ENCODE peak calls at places on chromosome 16, in eight cellular contexts. One of them, this sample, is unnamed.
A peak's percentile ranks its signal among the peaks of the same experiment; 100 is the strongest.

GRCh38 chr16:53511403-53512280 is 8.6 kb upstream of the AKTIP start:
- DNase-seq in SK-N-SH: no peak
- DNase-seq in left lung: no peak
- DNase-seq in fibroblast of lung: no peak
- DNase-seq in left ventricle myocardium inferior: no peak
- DNase-seq in neural progenitor cell: no peak
- DNase-seq in esophagus squamous epithelium: no peak
- DNase-seq in psoas muscle: no peak
- DNase-seq in this sample: peak; percentile 45

GRCh38 chr16:67181346-67181745 is 2.4 kb downstream of the MATCAP1 start:
- DNase-seq in psoas muscle: no peak
- DNase-seq in left lung: peak; percentile 15
- DNase-seq in SK-N-SH: no peak
- DNase-seq in neural progenitor cell: no peak
- DNase-seq in left ventricle myocardium inferior: no peak
- DNase-seq in fibroblast of lung: peak; percentile 84
- DNase-seq in esophagus squamous epithelium: no peak
- DNase-seq in this sample: no peak

GRCh38 chr16:57470683-57471082 is 8.2 kb downstream of the POLR2C start:
- DNase-seq in SK-N-SH: peak; percentile 45
- DNase-seq in neural progenitor cell: no peak
- DNase-seq in psoas muscle: no peak
- DNase-seq in left lung: no peak
- DNase-seq in fibroblast of lung: no peak
- DNase-seq in esophagus squamous epithelium: no peak
- DNase-seq in left ventricle myocardium inferior: peak; percentile 72
- DNase-seq in this sample: peak; percentile 84

GRCh38 chr16:8762254-8762653 is 35.2 kb downstream of the TMEM186 start:
- DNase-seq in esophagus squamous epithelium: no peak
- DNase-seq in SK-N-SH: no peak
- DNase-seq in fibroblast of lung: no peak
- DNase-seq in left lung: no peak
- DNase-seq in left ventricle myocardium inferior: no peak
- DNase-seq in neural progenitor cell: no peak
- DNase-seq in psoas muscle: no peak
- DNase-seq in this sample: no peak

GRCh38 chr16:3220839-3221238 is 14.1 kb downstream of the ZNF200 start:
- DNase-seq in left lung: no peak
- DNase-seq in esophagus squamous epithelium: no peak
- DNase-seq in psoas muscle: no peak
- DNase-seq in fibroblast of lung: no peak
- DNase-seq in neural progenitor cell: no peak
- DNase-seq in left ventricle myocardium inferior: no peak
- DNase-seq in SK-N-SH: no peak
- DNase-seq in this sample: no peak

GRCh38 chr16:47571049-47571448 is 109.9 kb downstream of the PHKB start:
- DNase-seq in psoas muscle: no peak
- DNase-seq in SK-N-SH: no peak
- DNase-seq in left ventricle myocardium inferior: no peak
- DNase-seq in esophagus squamous epithelium: no peak
- DNase-seq in left lung: no peak
- DNase-seq in fibroblast of lung: no peak
- DNase-seq in neural progenitor cell: no peak
- DNase-seq in this sample: no peak

GRCh38 chr16:19431636-19432340 is 14.1 kb downstream of the TMC5 start:
- DNase-seq in fibroblast of lung: no peak
- DNase-seq in esophagus squamous epithelium: no peak
- DNase-seq in SK-N-SH: no peak
- DNase-seq in psoas muscle: no peak
- DNase-seq in neural progenitor cell: no peak
- DNase-seq in left ventricle myocardium inferior: no peak
- DNase-seq in left lung: no peak
- DNase-seq in this sample: peak; percentile 91

GRCh38 chr16:3266873-3267537 is 10.6 kb upstream of the MEFV start:
- DNase-seq in fibroblast of lung: peak; percentile 64
- DNase-seq in left lung: no peak
- DNase-seq in esophagus squamous epithelium: no peak
- DNase-seq in left ventricle myocardium inferior: no peak
- DNase-seq in SK-N-SH: peak; percentile 67
- DNase-seq in neural progenitor cell: peak; percentile 18
- DNase-seq in psoas muscle: no peak
- DNase-seq in this sample: peak; percentile 12

GRCh38 chr16:56332464-56333079 is 92.8 kb downstream of the AMFR start:
- DNase-seq in psoas muscle: peak; percentile 85
- DNase-seq in left ventricle myocardium inferior: peak; percentile 60
- DNase-seq in neural progenitor cell: peak; percentile 58
- DNase-seq in esophagus squamous epithelium: no peak
- DNase-seq in left lung: peak; percentile 81
- DNase-seq in fibroblast of lung: peak; percentile 38
- DNase-seq in SK-N-SH: peak; percentile 57
- DNase-seq in this sample: peak; percentile 49

GRCh38 chr16:89917773-89918452 is 749 bp upstream of the MC1R start:
- DNase-seq in SK-N-SH: peak; percentile 82
- DNase-seq in left ventricle myocardium inferior: peak; percentile 85
- DNase-seq in neural progenitor cell: peak; percentile 56
- DNase-seq in psoas muscle: peak; percentile 85
- DNase-seq in esophagus squamous epithelium: no peak
- DNase-seq in left lung: peak; percentile 93
- DNase-seq in fibroblast of lung: peak; percentile 90
- DNase-seq in this sample: peak; percentile 85

GRCh38 chr16:57591870-57592485 is 36.5 kb upstream of the ADGRG1 start:
- DNase-seq in left ventricle myocardium inferior: no peak
- DNase-seq in SK-N-SH: no peak
- DNase-seq in psoas muscle: no peak
- DNase-seq in neural progenitor cell: no peak
- DNase-seq in fibroblast of lung: no peak
- DNase-seq in left lung: no peak
- DNase-seq in esophagus squamous epithelium: no peak
- DNase-seq in this sample: no peak

GRCh38 chr16:74871608-74872007 is 97.0 kb upstream of the FA2H start:
- DNase-seq in esophagus squamous epithelium: no peak
- DNase-seq in psoas muscle: no peak
- DNase-seq in left lung: no peak
- DNase-seq in neural progenitor cell: no peak
- DNase-seq in left ventricle myocardium inferior: no peak
- DNase-seq in fibroblast of lung: no peak
- DNase-seq in SK-N-SH: no peak
- DNase-seq in this sample: no peak

GRCh38 chr16:87317766-87318121 is 552 bp upstream of the C16orf95 start:
- DNase-seq in neural progenitor cell: no peak
- DNase-seq in left ventricle myocardium inferior: peak; percentile 34
- DNase-seq in SK-N-SH: peak; percentile 75
- DNase-seq in psoas muscle: peak; percentile 81
- DNase-seq in fibroblast of lung: peak; percentile 64
- DNase-seq in left lung: peak; percentile 83
- DNase-seq in esophagus squamous epithelium: no peak
- DNase-seq in this sample: peak; percentile 74

GRCh38 chr16:86502856-86503748 is 7.2 kb upstream of the FOXF1 start:
- DNase-seq in left ventricle myocardium inferior: no peak
- DNase-seq in left lung: no peak
- DNase-seq in esophagus squamous epithelium: no peak
- DNase-seq in fibroblast of lung: no peak
- DNase-seq in neural progenitor cell: peak; percentile 52
- DNase-seq in SK-N-SH: no peak
- DNase-seq in psoas muscle: no peak
- DNase-seq in this sample: no peak

DNA sequence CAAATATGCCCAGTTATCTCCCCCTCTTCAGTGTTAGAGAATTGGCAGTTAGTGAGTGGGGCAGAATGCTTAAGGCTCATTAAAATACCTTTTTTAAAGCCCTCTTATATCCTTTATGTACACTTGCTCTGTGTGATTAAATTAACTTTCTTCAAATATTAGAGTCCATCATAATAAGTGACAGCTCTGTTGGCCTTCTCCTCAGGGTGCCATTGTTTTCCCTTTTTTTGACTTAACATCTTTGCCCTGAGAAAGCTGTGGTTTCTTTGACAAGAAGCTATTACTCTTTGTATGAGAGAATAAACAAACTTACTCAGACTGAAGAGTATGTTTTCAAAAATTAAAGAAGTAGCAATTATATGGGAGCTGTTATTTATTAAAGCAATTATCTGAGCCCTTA is 13.3 kb downstream of the RBBP6 start:
- DNase-seq in neural progenitor cell: no peak
- DNase-seq in SK-N-SH: no peak
- DNase-seq in left ventricle myocardium inferior: no peak
- DNase-seq in psoas muscle: no peak
- DNase-seq in left lung: no peak
- DNase-seq in esophagus squamous epithelium: no peak
- DNase-seq in fibroblast of lung: no peak
- DNase-seq in this sample: no peak
- H3K36me3 ChIP-seq in neural progenitor cell: peaks cover 57% of the 10 kb centered on the region
- H3K36me3 ChIP-seq in SK-N-SH: peaks cover 90% of the 10 kb centered on the region
- H3K36me3 ChIP-seq in left ventricle myocardium inferior: peaks cover 53% of the 10 kb centered on the region
- H3K36me3 ChIP-seq in psoas muscle: no peaks in the 10 kb centered on the region
- H3K36me3 ChIP-seq in left lung: peaks cover 62% of the 10 kb centered on the region
- H3K36me3 ChIP-seq in esophagus squamous epithelium: peaks cover 87% of the 10 kb centered on the region
- H3K36me3 ChIP-seq in fibroblast of lung: no peaks in the 10 kb centered on the region
- H3K36me3 ChIP-seq in this sample: peaks cover 1% of the 10 kb centered on the region

GRCh38 chr16:69339289-69340094 is at the start of the genes COG8 and NIP7:
- DNase-seq in SK-N-SH: peak; percentile 96
- DNase-seq in fibroblast of lung: peak; percentile 98
- DNase-seq in psoas muscle: peak; percentile 97
- DNase-seq in neural progenitor cell: peak; percentile 98
- DNase-seq in left lung: peak; percentile 95
- DNase-seq in esophagus squamous epithelium: peak; percentile 77
- DNase-seq in left ventricle myocardium inferior: peak; percentile 94
- DNase-seq in this sample: peak; percentile 98

GRCh38 chr16:69344171-69344570 is 4.6 kb downstream of the NIP7 start:
- DNase-seq in psoas muscle: no peak
- DNase-seq in SK-N-SH: no peak
- DNase-seq in esophagus squamous epithelium: no peak
- DNase-seq in left ventricle myocardium inferior: no peak
- DNase-seq in fibroblast of lung: no peak
- DNase-seq in neural progenitor cell: no peak
- DNase-seq in left lung: no peak
- DNase-seq in this sample: no peak

GRCh38 chr16:69334696-69335095 is 4.3 kb upstream of the PDF start:
- DNase-seq in left ventricle myocardium inferior: no peak
- DNase-seq in neural progenitor cell: no peak
- DNase-seq in psoas muscle: no peak
- DNase-seq in SK-N-SH: no peak
- DNase-seq in left lung: no peak
- DNase-seq in esophagus squamous epithelium: no peak
- DNase-seq in fibroblast of lung: no peak
- DNase-seq in this sample: no peak

GRCh38 chr16:69340095-69340644 is 598 bp downstream of the NIP7 start:
- DNase-seq in left lung: no peak
- DNase-seq in fibroblast of lung: peak; percentile 22
- DNase-seq in left ventricle myocardium inferior: no peak
- DNase-seq in psoas muscle: no peak
- DNase-seq in neural progenitor cell: peak; percentile 10
- DNase-seq in SK-N-SH: no peak
- DNase-seq in esophagus squamous epithelium: no peak
- DNase-seq in this sample: no peak

DNA sequence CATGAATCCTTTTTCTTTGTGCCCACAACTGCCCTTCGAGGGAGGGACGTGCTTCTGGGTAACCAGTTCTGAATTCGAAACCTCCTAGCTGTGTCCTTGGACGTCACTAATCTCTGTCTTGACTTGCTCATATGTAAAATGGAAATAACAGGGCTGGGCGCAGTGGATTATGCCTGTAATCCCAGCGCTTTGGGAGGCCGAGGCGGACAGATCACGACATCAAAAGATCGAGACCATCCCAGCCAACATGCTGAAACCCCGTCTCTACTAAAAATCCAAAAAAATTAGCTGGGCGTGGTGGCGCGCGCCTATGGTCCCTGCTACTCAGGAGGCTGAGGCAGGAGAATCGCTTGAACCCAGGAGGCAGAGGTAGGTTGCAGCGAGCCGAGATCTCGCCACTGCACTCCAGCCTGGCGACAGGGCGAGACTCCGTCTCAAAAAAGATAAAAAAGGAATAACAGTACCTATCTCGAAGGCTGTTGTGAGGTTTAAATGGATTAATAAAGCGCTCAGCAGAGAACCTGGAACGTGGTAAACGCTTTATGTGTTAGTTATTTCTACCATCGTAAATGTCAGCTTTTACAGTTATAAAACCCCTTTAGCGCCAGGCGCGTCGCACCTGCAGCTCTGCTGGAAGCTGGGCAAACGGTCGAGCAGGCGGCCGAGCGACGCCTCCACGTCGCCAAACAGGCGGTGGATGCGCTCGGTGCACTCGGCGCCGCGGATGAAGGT is 641 bp downstream of the COG8 start:
- DNase-seq in neural progenitor cell: no peak
- DNase-seq in psoas muscle: no peak
- DNase-seq in left ventricle myocardium inferior: no peak
- DNase-seq in left lung: no peak
- DNase-seq in SK-N-SH: no peak
- DNase-seq in fibroblast of lung: no peak
- DNase-seq in esophagus squamous epithelium: no peak
- DNase-seq in this sample: no peak
- H3K27ac ChIP-seq in neural progenitor cell: peak overlapping the region; percentile 70
- H3K27ac ChIP-seq in psoas muscle: peak overlapping the region; percentile 94
- H3K27ac ChIP-seq in left ventricle myocardium inferior: peak overlapping the region; percentile 95
- H3K27ac ChIP-seq in left lung: peak overlapping the region; percentile 83
- H3K27ac ChIP-seq in SK-N-SH: peak overlapping the region; percentile 86
- H3K27ac ChIP-seq in fibroblast of lung: peak overlapping the region; percentile 80
- H3K27ac ChIP-seq in esophagus squamous epithelium: peak overlapping the region; percentile 85
- H3K27ac ChIP-seq in this sample: peak overlapping the region; percentile 86

GRCh38 chr16:12906271-12906670 is 4.9 kb downstream of the SHISA9 start:
- DNase-seq in left lung: no peak
- DNase-seq in neural progenitor cell: peak; percentile 23
- DNase-seq in psoas muscle: no peak
- DNase-seq in SK-N-SH: no peak
- DNase-seq in esophagus squamous epithelium: no peak
- DNase-seq in fibroblast of lung: no peak
- DNase-seq in left ventricle myocardium inferior: no peak
- DNase-seq in this sample: no peak
- H3K36me3 ChIP-seq in left lung: no peaks in the 10 kb centered on the region
- H3K36me3 ChIP-seq in neural progenitor cell: no peaks in the 10 kb centered on the region
- H3K36me3 ChIP-seq in psoas muscle: no peaks in the 10 kb centered on the region
- H3K36me3 ChIP-seq in SK-N-SH: no peaks in the 10 kb centered on the region
- H3K36me3 ChIP-seq in esophagus squamous epithelium: no peaks in the 10 kb centered on the region
- H3K36me3 ChIP-seq in fibroblast of lung: no peaks in the 10 kb centered on the region
- H3K36me3 ChIP-seq in left ventricle myocardium inferior: no peaks in the 10 kb centered on the region
- H3K36me3 ChIP-seq in this sample: no peaks in the 10 kb centered on the region

DNA sequence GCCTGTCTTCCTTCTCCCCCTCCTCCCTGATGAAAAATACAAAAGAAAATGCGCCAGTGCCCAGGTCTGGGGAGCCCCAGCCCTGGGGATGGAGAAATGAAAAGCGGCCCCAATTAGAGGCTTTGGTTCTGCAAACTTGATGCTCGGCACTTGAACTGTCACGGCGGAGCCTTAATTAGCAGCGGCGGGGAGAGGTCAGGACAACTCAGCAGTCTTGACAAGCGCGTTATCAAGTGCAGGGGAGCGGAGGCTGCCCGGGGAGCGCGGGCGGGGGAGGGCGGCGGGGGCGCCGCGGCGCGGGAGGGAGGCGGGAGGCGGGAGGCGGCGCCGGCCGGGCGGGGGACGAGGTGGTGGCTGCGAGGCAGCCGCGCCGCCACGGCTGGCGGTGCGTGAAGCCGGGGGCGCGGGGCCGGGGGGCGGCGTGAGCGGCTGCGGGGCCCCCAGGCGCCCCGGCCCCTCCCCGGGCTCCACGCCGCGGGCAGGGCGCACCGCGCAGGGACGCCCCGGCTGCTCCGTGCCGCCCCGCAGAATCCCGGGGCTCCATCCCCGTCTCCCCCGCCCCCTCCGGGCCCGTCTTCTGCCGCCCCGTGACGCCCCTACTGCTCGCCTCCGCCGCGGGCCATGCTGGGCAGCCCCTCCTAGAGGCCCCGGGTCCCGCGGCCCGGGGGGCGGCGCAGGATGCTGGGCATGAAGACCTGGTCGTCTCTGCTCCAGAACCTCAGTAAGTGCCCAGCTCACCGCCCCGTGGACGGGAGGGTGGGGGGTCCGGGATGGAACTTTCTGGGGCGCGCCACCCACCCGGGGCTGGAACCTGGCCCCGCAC is 150.5 kb upstream of the GSE1 start:
- DNase-seq in psoas muscle: no peak
- DNase-seq in left lung: peak; percentile 80
- DNase-seq in neural progenitor cell: peak; percentile 54
- DNase-seq in esophagus squamous epithelium: no peak
- DNase-seq in SK-N-SH: peak; percentile 86
- DNase-seq in fibroblast of lung: no peak
- DNase-seq in left ventricle myocardium inferior: peak; percentile 53
- DNase-seq in this sample: peak; percentile 40
- H3K27ac ChIP-seq in psoas muscle: no peak overlapping the region
- H3K27ac ChIP-seq in left lung: peak overlapping the region; percentile 51
- H3K27ac ChIP-seq in neural progenitor cell: no peak overlapping the region
- H3K27ac ChIP-seq in esophagus squamous epithelium: no peak overlapping the region
- H3K27ac ChIP-seq in SK-N-SH: peak overlapping the region; percentile 95
- H3K27ac ChIP-seq in fibroblast of lung: no peak overlapping the region
- H3K27ac ChIP-seq in left ventricle myocardium inferior: peak overlapping the region; percentile 87
- H3K27ac ChIP-seq in this sample: no peak overlapping the region

This sample was measured in small intestine.